ENCODE peak calls at places on chromosomes 13 and 19, in eight cellular contexts. W is psoas muscle, C is transverse colon, S is neural progenitor cell, X is fibroblast of lung, R is upper lobe of left lung, K is left ventricle myocardium inferior, J is breast epithelium. G is an unnamed sample.

GRCh38 chr13:33260168-33261098 is 25.1 kb downstream of the STARD13 start:
- DNase-seq in W (no peak), C (no peak), S (no peak), X (peak; percentile 76), R (peak; percentile 43), K (no peak), J (no peak), G (no peak)

GRCh38 chr19:2449019-2449418 is 7.7 kb downstream of the LMNB2 start:
- DNase-seq in W (no peak), C (no peak), S (no peak), X (no peak), R (no peak), K (no peak), J (no peak), G (no peak)

GRCh38 chr19:32404213-32404938 is 1.2 kb upstream of the DPY19L3 start:
- DNase-seq in W (no peak), C (no peak), S (peak; percentile 78), X (no peak), R (no peak), K (no peak), J (no peak), G (no peak)

GRCh38 chr13:78595819-78596700 is 7.3 kb downstream of the POU4F1 start:
- DNase-seq in W (no peak), C (no peak), S (peak; percentile 81), X (peak; percentile 10), R (no peak), K (no peak), J (no peak), G (no peak)

GRCh38 chr19:8485561-8486371 is 16.7 kb downstream of the PRAM1 start:
- DNase-seq in W (no peak), C (no peak), S (no peak), X (no peak), R (no peak), K (no peak), J (no peak), G (no peak)

GRCh38 chr13:44541601-44542000 is 34.5 kb downstream of the TSC22D1 start:
- DNase-seq in W (no peak), C (no peak), S (peak; percentile 60), X (no peak), R (no peak), K (no peak), J (no peak), G (no peak)

GRCh38 chr13:107743983-107744382 is 471.4 kb downstream of the LIG4 start:
- DNase-seq in W (no peak), C (no peak), S (peak; percentile 17), X (peak; percentile 70), R (no peak), K (no peak), J (no peak), G (no peak)

GRCh38 chr13:19959141-19959830 is 759 bp downstream of the ZMYM2 start:
- DNase-seq in W (peak; percentile 82), C (peak; percentile 61), S (peak; percentile 81), X (peak; percentile 47), R (peak; percentile 55), K (peak; percentile 57), J (peak; percentile 64), G (peak; percentile 7)

GRCh38 chr13:43368003-43368402 is 344.6 kb downstream of the DNAJC15 start:
- DNase-seq in W (no peak), C (no peak), S (no peak), X (peak; percentile 15), R (no peak), K (no peak), J (no peak), G (no peak)

DNA sequence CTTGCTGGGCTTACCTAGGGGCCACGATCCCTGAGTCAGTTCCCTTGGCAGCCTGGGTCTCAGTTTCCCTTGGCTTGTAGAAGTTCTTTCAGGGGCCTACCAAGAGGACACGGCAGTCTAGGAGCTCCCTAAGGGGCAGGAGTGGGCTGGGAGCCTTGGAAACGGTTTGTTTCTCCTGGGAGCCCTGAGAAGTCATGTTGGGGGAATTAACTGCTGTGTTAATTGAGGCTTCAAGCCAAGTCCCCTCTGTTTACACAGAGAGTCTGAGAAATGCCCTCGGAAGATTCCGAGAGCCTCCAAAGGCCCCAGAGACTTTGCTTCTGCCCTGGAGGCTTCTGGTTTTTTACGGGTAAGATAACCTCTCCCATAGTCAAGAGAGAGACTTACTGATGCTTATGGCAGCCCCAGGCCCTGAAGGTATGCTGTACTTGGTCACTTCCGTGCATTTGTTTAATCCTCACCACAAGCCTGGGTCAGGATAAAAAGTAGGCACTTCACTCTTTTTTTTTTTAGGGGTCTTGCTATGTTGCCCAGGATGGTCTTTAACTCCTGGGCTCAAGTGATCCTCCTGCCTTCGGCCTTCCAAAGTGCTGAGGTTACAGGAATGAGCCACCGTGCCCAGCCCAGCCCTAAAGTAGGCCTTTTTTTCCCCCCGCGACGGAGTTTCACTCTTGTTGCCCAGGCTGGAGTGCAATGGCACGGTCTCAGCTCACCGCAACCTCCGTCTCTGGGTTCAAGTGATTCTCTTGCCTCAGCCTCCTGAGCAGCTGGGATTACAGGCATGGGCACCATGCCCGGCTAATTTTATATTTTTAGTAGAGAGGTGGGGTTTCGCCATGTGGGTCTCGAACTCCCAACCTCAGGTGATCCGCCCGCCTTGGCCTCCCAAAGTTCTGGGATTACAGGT is 15.1 kb downstream of the IER2 start:
- DNase-seq in W (no peak), C (no peak), S (peak; percentile 40), X (peak; percentile 22), R (no peak), K (no peak), J (no peak), G (no peak)
- H3K4me1 ChIP-seq in W (peaks cover 23% of the 10 kb centered on the region), C (peaks cover 54% of the 10 kb centered on the region), S (peaks cover 24% of the 10 kb centered on the region), X (peaks cover 41% of the 10 kb centered on the region), R (peaks cover 79% of the 10 kb centered on the region), K (peaks cover 79% of the 10 kb centered on the region), J (peaks cover 33% of the 10 kb centered on the region), G (peaks cover 86% of the 10 kb centered on the region)

DNA sequence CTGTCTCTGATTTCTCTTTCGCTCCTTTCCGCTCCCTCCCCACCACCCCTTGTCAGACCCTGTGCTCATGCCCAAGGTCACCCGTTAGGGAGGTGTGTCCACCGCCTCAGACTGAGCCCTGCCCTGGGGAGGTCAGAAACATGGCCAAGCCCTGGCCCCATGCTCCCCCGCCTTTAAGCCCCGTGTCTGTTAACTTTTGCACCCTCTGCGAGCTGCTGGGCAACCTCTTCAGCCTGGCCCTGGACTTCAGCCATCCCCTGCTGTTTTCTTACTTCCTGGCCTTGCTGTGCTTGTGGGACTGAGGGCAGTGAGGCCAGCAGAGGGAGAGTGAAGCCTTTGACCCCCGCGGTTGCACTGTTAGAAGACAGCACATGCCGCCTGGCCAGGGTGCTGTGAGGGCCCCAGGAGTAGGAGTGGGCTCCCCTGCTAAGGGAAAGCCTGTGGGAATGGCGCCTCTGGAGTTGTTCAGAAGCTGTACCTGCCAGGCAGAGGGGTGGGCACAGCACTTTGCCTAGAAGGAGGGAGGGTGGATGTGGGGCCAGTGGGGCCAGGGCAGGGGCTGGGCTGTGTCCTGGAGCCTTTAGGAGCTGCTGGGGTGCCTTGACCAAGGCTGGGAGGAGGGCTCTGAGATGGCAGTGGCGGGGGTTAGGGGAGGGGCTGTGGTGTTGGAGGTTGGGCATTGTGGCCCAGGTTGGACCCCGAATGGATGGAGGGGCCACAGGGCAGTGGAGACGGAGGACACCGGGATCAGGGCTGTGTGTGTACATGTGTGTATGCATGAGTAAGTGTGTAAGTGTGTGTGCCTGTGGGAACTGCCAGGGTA is 7.9 kb downstream of the UPF1 start:
- DNase-seq in W (no peak), C (no peak), S (no peak), X (peak; percentile 37), R (peak; percentile 67), K (no peak), J (no peak), G (no peak)
- H3K4me1 ChIP-seq in W (peaks cover 67% of the 10 kb centered on the region), C (peaks cover 71% of the 10 kb centered on the region), S (peaks cover 17% of the 10 kb centered on the region), X (peaks cover 12% of the 10 kb centered on the region), R (peaks cover 70% of the 10 kb centered on the region), K (peaks cover 99% of the 10 kb centered on the region), J (peaks cover 19% of the 10 kb centered on the region), G (peaks cover 29% of the 10 kb centered on the region)

DNA sequence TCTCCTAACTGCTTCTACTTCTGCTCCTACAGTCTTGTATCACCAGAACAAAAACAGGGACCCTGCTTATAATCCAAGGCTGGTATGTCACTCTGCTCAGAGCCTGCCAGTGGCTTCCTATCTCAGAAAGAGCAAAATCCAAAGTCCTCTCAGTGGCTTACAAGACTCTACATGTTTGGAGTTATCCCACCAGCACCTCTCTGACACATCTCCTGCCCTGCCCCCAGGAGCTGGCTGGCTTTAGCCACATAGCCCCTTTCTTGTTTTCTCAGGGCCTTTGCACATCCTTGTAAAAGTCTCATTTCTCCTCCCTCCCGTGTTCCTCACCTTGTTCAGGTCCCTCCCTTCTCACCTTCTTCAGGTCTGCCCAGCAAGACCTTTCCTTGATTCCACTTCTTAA is 2.2 kb upstream of the KCTD12 start:
- DNase-seq in W (no peak), C (no peak), S (no peak), X (no peak), R (no peak), K (no peak), J (no peak), G (no peak)
- H3K4me1 ChIP-seq in W (peaks cover 5% of the 10 kb centered on the region), C (peaks cover 21% of the 10 kb centered on the region), S (peaks cover 14% of the 10 kb centered on the region), X (peaks cover 8% of the 10 kb centered on the region), R (no peaks in the 10 kb centered on the region), K (peaks cover 36% of the 10 kb centered on the region), J (no peaks in the 10 kb centered on the region), G (peaks cover 8% of the 10 kb centered on the region)

GRCh38 chr19:54482889-54483288 is 9.8 kb upstream of the CDC42EP5 start:
- DNase-seq in W (no peak), C (no peak), S (no peak), X (no peak), R (no peak), K (no peak), J (no peak), G (no peak)
- H3K4me1 ChIP-seq in W (no peaks in the 10 kb centered on the region), C (no peaks in the 10 kb centered on the region), S (no peaks in the 10 kb centered on the region), X (no peaks in the 10 kb centered on the region), R (peaks cover 6% of the 10 kb centered on the region), K (peaks cover 5% of the 10 kb centered on the region), J (no peaks in the 10 kb centered on the region), G (peaks cover 2% of the 10 kb centered on the region)

GRCh38 chr19:13010992-13011652 is 15.8 kb downstream of the NFIX start:
- DNase-seq in W (no peak), C (no peak), S (no peak), X (no peak), R (no peak), K (no peak), J (no peak), G (no peak)

GRCh38 chr19:13010038-13010991 is 15.0 kb downstream of the NFIX start:
- DNase-seq in W (peak; percentile 80), C (no peak), S (no peak), X (no peak), R (peak; percentile 57), K (peak; percentile 68), J (peak; percentile 67), G (no peak)

GRCh38 chr19:13012690-13013608 is 17.7 kb downstream of the NFIX start:
- DNase-seq in W (peak; percentile 93), C (peak; percentile 74), S (peak; percentile 48), X (peak; percentile 81), R (peak; percentile 67), K (peak; percentile 63), J (no peak), G (no peak)

GRCh38 chr19:13012390-13012689 is 17.1 kb downstream of the NFIX start:
- DNase-seq in W (no peak), C (no peak), S (no peak), X (no peak), R (no peak), K (no peak), J (no peak), G (no peak)

GRCh38 chr19:13011653-13012389 is 16.5 kb downstream of the NFIX start:
- DNase-seq in W (peak; percentile 68), C (no peak), S (no peak), X (no peak), R (no peak), K (no peak), J (no peak), G (no peak)
- H3K4me1 ChIP-seq in W (peaks cover 75% of the 10 kb centered on the region), C (peaks cover 95% of the 10 kb centered on the region), S (peaks cover 5% of the 10 kb centered on the region), X (peaks cover 38% of the 10 kb centered on the region), R (peaks cover 69% of the 10 kb centered on the region), K (peaks cover 100% of the 10 kb centered on the region), J (peaks cover 36% of the 10 kb centered on the region), G (peaks cover 100% of the 10 kb centered on the region)

GRCh38 chr19:47107201-47107952 is 6.2 kb downstream of the ZC3H4 start:
- DNase-seq in W (no peak), C (no peak), S (no peak), X (peak; percentile 42), R (no peak), K (no peak), J (no peak), G (no peak)
- H3K4me1 ChIP-seq in W (peaks cover 75% of the 10 kb centered on the region), C (peaks cover 48% of the 10 kb centered on the region), S (peaks cover 32% of the 10 kb centered on the region), X (peaks cover 12% of the 10 kb centered on the region), R (peaks cover 38% of the 10 kb centered on the region), K (peaks cover 93% of the 10 kb centered on the region), J (peaks cover 22% of the 10 kb centered on the region), G (peaks cover 25% of the 10 kb centered on the region)

G was measured in esophagus squamous epithelium.